ENCODE peak calls at places on chromosome 3, in ten cellular contexts. V is NB4; A is WTC11; T is HT-29; P is AG10803; O is body of pancreas; L is GM12864; U is stimulated activated CD4-positive, alpha-beta T cell treated with anti-CD3 and anti-CD28 coated beads, Interleukin-2, amount 100 ng/mL, for 48 hours; H is H4; E is RPMI8226. R is an unnamed sample.

GRCh38 chr3:107421170-107421792 is 44.0 kb downstream of the CCDC54 start:
- DNase-seq in O (no peak), T (peak; percentile 81), E (peak; percentile 73), U (no peak), P (peak; percentile 76), L (peak; percentile 50), A (no peak), H (peak; percentile 67), V (peak; percentile 71), R (peak; percentile 57)

GRCh38 chr3:52468336-52468735 is 12.9 kb downstream of the NISCH start:
- DNase-seq in P (peak; percentile 67), L (no peak), O (no peak), U (no peak), E (no peak), T (no peak), V (peak; percentile 59), A (no peak), H (no peak), R (peak; percentile 41)

GRCh38 chr3:88219138-88219792 is 69.5 kb downstream of the C3orf38 start:
- DNase-seq in U (peak; percentile 5), E (peak; percentile 51), T (peak; percentile 38), L (peak; percentile 10), O (peak; percentile 43), H (peak; percentile 68), P (peak; percentile 59), V (peak; percentile 66), A (peak; percentile 60), R (peak; percentile 66)

GRCh38 chr3:100880845-100881244 is 112.4 kb downstream of the ABI3BP start:
- DNase-seq in T (no peak), V (no peak), H (no peak), L (no peak), U (no peak), P (peak; percentile 67), A (no peak), E (no peak), O (no peak), R (peak; percentile 22)

GRCh38 chr3:161264771-161265343 is 43.7 kb downstream of the NMD3 start:
- DNase-seq in O (no peak), U (no peak), E (no peak), H (no peak), P (peak; percentile 89), V (no peak), T (no peak), L (no peak), A (no peak), R (peak; percentile 29)

GRCh38 chr3:129597792-129598381 is 8.6 kb downstream of the PLXND1 start:
- DNase-seq in E (no peak), L (no peak), V (no peak), P (peak; percentile 62), T (no peak), O (no peak), A (no peak), U (no peak), H (no peak), R (peak; percentile 46)

GRCh38 chr3:70726096-70726745 is 413.8 kb upstream of the MDFIC2 start:
- DNase-seq in T (no peak), U (no peak), O (no peak), V (no peak), A (no peak), P (no peak), E (no peak), H (peak; percentile 7), L (no peak), R (no peak)

GRCh38 chr3:27724459-27725197 is 2.5 kb upstream of the EOMES start:
- DNase-seq in T (no peak), V (no peak), L (no peak), A (no peak), H (no peak), E (no peak), P (no peak), U (no peak), O (no peak), R (no peak)

GRCh38 chr3:107718547-107718946 is 195.8 kb downstream of the BBX start:
- DNase-seq in U (no peak), P (no peak), A (no peak), T (no peak), O (no peak), L (no peak), E (no peak), V (no peak), H (no peak), R (no peak)

GRCh38 chr3:197022405-197023231 is 7.0 kb downstream of the MELTF start:
- DNase-seq in U (no peak), T (no peak), H (no peak), A (no peak), L (no peak), P (no peak), O (no peak), V (no peak), E (no peak), R (no peak)

GRCh38 chr3:69086133-69086722 is 1.5 kb downstream of the ARL6IP5 start:
- DNase-seq in U (peak; percentile 72), A (no peak), L (no peak), H (peak; percentile 75), O (peak; percentile 98), E (peak; percentile 93), T (peak; percentile 90), V (peak; percentile 85), P (peak; percentile 88), R (peak; percentile 65)

GRCh38 chr3:63135362-63135761 is 142.7 kb upstream of the SYNPR start:
- DNase-seq in V (no peak), O (no peak), P (peak; percentile 33), E (no peak), H (no peak), T (no peak), U (no peak), A (no peak), L (no peak), R (peak; percentile 13)

GRCh38 chr3:133995264-133995663 is 34.5 kb downstream of the SLCO2A1 start:
- DNase-seq in E (no peak), L (no peak), T (no peak), H (no peak), U (no peak), O (no peak), V (no peak), P (no peak), A (no peak), R (no peak)

GRCh38 chr3:186932281-186933181 is 2.2 kb downstream of the ST6GAL1 start:
- DNase-seq in L (no peak), H (peak; percentile 4), P (no peak), E (no peak), U (no peak), O (no peak), V (no peak), A (no peak), T (no peak), R (no peak)

GRCh38 chr3:171049831-171050444 is 23.4 kb upstream of the SLC2A2 start:
- DNase-seq in E (peak; percentile 62), H (peak; percentile 67), P (peak; percentile 57), T (peak; percentile 83), O (peak; percentile 70), A (peak; percentile 73), V (peak; percentile 58), U (peak; percentile 15), L (no peak), R (peak; percentile 74)

R was measured in AG20443.